ENCODE peak calls at places on chromosomes 7 and 10, in seven cellular contexts. One of them, this sample, is unnamed. For H3K4me1, the result is how much of the 10 kb centered on the place peaks cover.

GRCh38 chr10:12511651-12512050 is 162.3 kb downstream of the CAMK1D start:
- DNase-seq in heart left ventricle: no peak
- DNase-seq in gastrocnemius medialis: no peak
- DNase-seq in stomach: no peak
- DNase-seq in adrenal gland: no peak
- DNase-seq in A549: no peak
- DNase-seq in IMR-90: no peak
- DNase-seq in this sample: no peak

GRCh38 chr10:60473557-60473956 is 83.9 kb upstream of the ANK3 start:
- DNase-seq in gastrocnemius medialis: no peak
- DNase-seq in stomach: no peak
- DNase-seq in A549: peak
- DNase-seq in IMR-90: no peak
- DNase-seq in heart left ventricle: no peak
- DNase-seq in adrenal gland: no peak
- DNase-seq in this sample: no peak

GRCh38 chr7:45253368-45253767 is 95.8 kb downstream of the RAMP3 start:
- DNase-seq in adrenal gland: no peak
- DNase-seq in heart left ventricle: no peak
- DNase-seq in stomach: no peak
- DNase-seq in IMR-90: no peak
- DNase-seq in A549: no peak
- DNase-seq in gastrocnemius medialis: no peak
- DNase-seq in this sample: no peak

GRCh38 chr10:20879136-20879535 is 18.0 kb downstream of the NEBL start:
- DNase-seq in heart left ventricle: no peak
- DNase-seq in gastrocnemius medialis: no peak
- DNase-seq in adrenal gland: no peak
- DNase-seq in A549: no peak
- DNase-seq in IMR-90: no peak
- DNase-seq in stomach: no peak
- DNase-seq in this sample: no peak

GRCh38 chr7:55478700-55479099 is 93.6 kb downstream of the VOPP1 start:
- DNase-seq in heart left ventricle: no peak
- DNase-seq in gastrocnemius medialis: no peak
- DNase-seq in A549: no peak
- DNase-seq in stomach: no peak
- DNase-seq in IMR-90: no peak
- DNase-seq in adrenal gland: peak
- DNase-seq in this sample: no peak

GRCh38 chr10:113433711-113434110 is 119.1 kb upstream of the HABP2 start:
- DNase-seq in stomach: no peak
- DNase-seq in adrenal gland: no peak
- DNase-seq in A549: no peak
- DNase-seq in gastrocnemius medialis: no peak
- DNase-seq in IMR-90: no peak
- DNase-seq in heart left ventricle: no peak
- DNase-seq in this sample: no peak

GRCh38 chr10:128031216-128031615 is 95.0 kb downstream of the MKI67 start:
- DNase-seq in gastrocnemius medialis: no peak
- DNase-seq in stomach: no peak
- DNase-seq in IMR-90: no peak
- DNase-seq in adrenal gland: no peak
- DNase-seq in A549: no peak
- DNase-seq in heart left ventricle: no peak
- DNase-seq in this sample: no peak

GRCh38 chr10:119620771-119621384 is 24.1 kb upstream of the TIAL1 start:
- DNase-seq in IMR-90: no peak
- DNase-seq in heart left ventricle: no peak
- DNase-seq in A549: no peak
- DNase-seq in stomach: no peak
- DNase-seq in adrenal gland: no peak
- DNase-seq in gastrocnemius medialis: no peak
- DNase-seq in this sample: no peak

GRCh38 chr10:11548065-11548762 is 63.2 kb downstream of the USP6NL start:
- DNase-seq in gastrocnemius medialis: no peak
- DNase-seq in adrenal gland: no peak
- DNase-seq in A549: no peak
- DNase-seq in heart left ventricle: no peak
- DNase-seq in IMR-90: no peak
- DNase-seq in stomach: no peak
- DNase-seq in this sample: no peak

GRCh38 chr7:122014697-122015096 is 129.4 kb downstream of the AASS start:
- DNase-seq in gastrocnemius medialis: no peak
- DNase-seq in A549: no peak
- DNase-seq in IMR-90: no peak
- DNase-seq in stomach: no peak
- DNase-seq in adrenal gland: no peak
- DNase-seq in heart left ventricle: no peak
- DNase-seq in this sample: no peak

GRCh38 chr7:55474944-55475911 is 97.1 kb downstream of the VOPP1 start:
- DNase-seq in IMR-90: no peak
- DNase-seq in heart left ventricle: no peak
- DNase-seq in A549: no peak
- DNase-seq in gastrocnemius medialis: no peak
- DNase-seq in adrenal gland: no peak
- DNase-seq in stomach: peak
- DNase-seq in this sample: no peak

GRCh38 chr10:103244663-103245271 is 920 bp upstream of the RPEL1 start:
- DNase-seq in adrenal gland: peak
- DNase-seq in gastrocnemius medialis: peak
- DNase-seq in stomach: peak
- DNase-seq in heart left ventricle: peak
- DNase-seq in A549: peak
- DNase-seq in IMR-90: peak
- DNase-seq in this sample: no peak

GRCh38 chr7:7779888-7780287 is 61.5 kb upstream of the RPA3 start:
- DNase-seq in A549: no peak
- DNase-seq in adrenal gland: no peak
- DNase-seq in gastrocnemius medialis: no peak
- DNase-seq in stomach: no peak
- DNase-seq in heart left ventricle: no peak
- DNase-seq in IMR-90: no peak
- DNase-seq in this sample: no peak

GRCh38 chr10:70357447-70358035 is 24.9 kb downstream of the LRRC20 start:
- DNase-seq in IMR-90: peak
- DNase-seq in gastrocnemius medialis: no peak
- DNase-seq in stomach: no peak
- DNase-seq in adrenal gland: no peak
- DNase-seq in heart left ventricle: no peak
- DNase-seq in A549: no peak
- DNase-seq in this sample: no peak

GRCh38 chr10:51960494-51960895 is 261.1 kb upstream of the CSTF2T start:
- DNase-seq in stomach: no peak
- DNase-seq in IMR-90: peak
- DNase-seq in A549: peak
- DNase-seq in adrenal gland: no peak
- DNase-seq in gastrocnemius medialis: no peak
- DNase-seq in heart left ventricle: no peak
- DNase-seq in this sample: no peak

GRCh38 chr10:34506773-34507172 is 308.3 kb downstream of the PARD3 start:
- DNase-seq in IMR-90: no peak
- DNase-seq in gastrocnemius medialis: no peak
- DNase-seq in stomach: no peak
- DNase-seq in A549: no peak
- DNase-seq in heart left ventricle: no peak
- DNase-seq in adrenal gland: no peak
- DNase-seq in this sample: no peak

GRCh38 chr10:76558996-76559888 is 1078.4 kb downstream of the KCNMA1 start:
- DNase-seq in heart left ventricle: no peak
- DNase-seq in stomach: no peak
- DNase-seq in gastrocnemius medialis: no peak
- DNase-seq in A549: no peak
- DNase-seq in IMR-90: peak
- DNase-seq in adrenal gland: no peak
- DNase-seq in this sample: no peak

GRCh38 chr10:112343056-112343806 is 30.7 kb upstream of the ACSL5 start:
- DNase-seq in IMR-90: no peak
- DNase-seq in adrenal gland: no peak
- DNase-seq in stomach: no peak
- DNase-seq in gastrocnemius medialis: no peak
- DNase-seq in A549: no peak
- DNase-seq in heart left ventricle: no peak
- DNase-seq in this sample: no peak

GRCh38 chr10:103854687-103855423 is 521 bp downstream of the SH3PXD2A start:
- DNase-seq in A549: no peak
- DNase-seq in heart left ventricle: peak
- DNase-seq in IMR-90: peak
- DNase-seq in gastrocnemius medialis: peak
- DNase-seq in adrenal gland: no peak
- DNase-seq in stomach: no peak
- DNase-seq in this sample: no peak

GRCh38 chr10:110353244-110354119 is 48.8 kb upstream of the SMNDC1 start:
- DNase-seq in stomach: no peak
- DNase-seq in A549: peak
- DNase-seq in gastrocnemius medialis: no peak
- DNase-seq in heart left ventricle: no peak
- DNase-seq in IMR-90: peak
- DNase-seq in adrenal gland: peak
- DNase-seq in this sample: no peak

GRCh38 chr7:158695726-158696452 is 8.7 kb downstream of the NCAPG2 start:
- DNase-seq in heart left ventricle: peak
- DNase-seq in A549: peak
- DNase-seq in stomach: peak
- DNase-seq in IMR-90: peak
- DNase-seq in adrenal gland: peak
- DNase-seq in gastrocnemius medialis: peak
- DNase-seq in this sample: no peak

GRCh38 chr10:131662851-131663250 is 238.0 kb upstream of the PPP2R2D start:
- DNase-seq in adrenal gland: no peak
- DNase-seq in IMR-90: no peak
- DNase-seq in gastrocnemius medialis: no peak
- DNase-seq in stomach: peak
- DNase-seq in A549: no peak
- DNase-seq in heart left ventricle: no peak
- DNase-seq in this sample: no peak

GRCh38 chr7:2032876-2033407 is 199.8 kb downstream of the MAD1L1 start:
- DNase-seq in IMR-90: no peak
- DNase-seq in A549: no peak
- DNase-seq in stomach: no peak
- DNase-seq in heart left ventricle: peak
- DNase-seq in gastrocnemius medialis: peak
- DNase-seq in adrenal gland: no peak
- DNase-seq in this sample: no peak

DNA sequence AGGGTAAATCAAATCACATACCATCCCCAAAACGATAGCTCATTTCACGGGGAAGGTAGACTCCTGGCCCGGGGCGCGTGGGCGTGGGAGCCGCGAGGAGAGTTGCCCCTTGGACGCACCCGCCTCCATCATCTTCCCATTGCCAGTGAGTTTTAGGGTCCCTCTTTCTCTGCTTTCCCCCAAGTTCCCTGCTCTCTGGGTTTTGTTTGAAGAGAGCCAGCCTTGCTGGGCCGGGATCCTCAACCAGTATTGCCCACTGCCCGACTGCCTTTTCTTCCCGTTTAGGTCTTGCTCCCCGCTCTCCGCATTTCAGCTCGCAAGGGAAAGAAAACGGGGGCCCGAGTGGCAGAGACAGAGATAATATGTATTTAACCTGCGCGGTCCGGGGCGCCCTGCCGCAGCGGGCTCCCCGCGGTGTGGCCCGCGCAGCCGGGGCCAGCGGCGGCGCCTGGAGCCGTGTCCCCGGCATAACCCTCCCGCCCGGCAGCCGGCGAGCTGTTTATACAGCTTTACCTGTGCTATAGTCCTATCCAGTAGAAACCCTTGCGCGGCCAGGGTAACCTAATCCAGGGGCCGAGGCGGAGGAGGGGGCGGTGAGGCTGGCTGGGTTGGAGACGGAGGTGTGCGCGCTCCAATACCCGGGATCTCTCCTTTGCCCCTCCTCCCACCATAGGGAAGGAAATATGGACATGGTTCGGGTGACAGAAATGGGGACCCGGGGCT is 5.2 kb upstream of the GATA3 start:
- DNase-seq in IMR-90: no peak
- DNase-seq in heart left ventricle: no peak
- DNase-seq in A549: peak
- DNase-seq in gastrocnemius medialis: no peak
- DNase-seq in stomach: no peak
- DNase-seq in adrenal gland: no peak
- DNase-seq in this sample: no peak
- H3K4me1 ChIP-seq in IMR-90: under half
- H3K4me1 ChIP-seq in heart left ventricle: half or more
- H3K4me1 ChIP-seq in A549: under half
- H3K4me1 ChIP-seq in gastrocnemius medialis: under half
- H3K4me1 ChIP-seq in stomach: half or more
- H3K4me1 ChIP-seq in adrenal gland: under half
- H3K4me1 ChIP-seq in this sample: half or more

GRCh38 chr7:20270371-20270770 is 53.2 kb upstream of the MACC1 start:
- DNase-seq in A549: no peak
- DNase-seq in heart left ventricle: no peak
- DNase-seq in adrenal gland: no peak
- DNase-seq in IMR-90: no peak
- DNase-seq in stomach: no peak
- DNase-seq in gastrocnemius medialis: no peak
- DNase-seq in this sample: no peak

GRCh38 chr7:20268832-20269231 is 51.6 kb upstream of the MACC1 start:
- DNase-seq in heart left ventricle: no peak
- DNase-seq in adrenal gland: no peak
- DNase-seq in A549: no peak
- DNase-seq in stomach: no peak
- DNase-seq in IMR-90: peak
- DNase-seq in gastrocnemius medialis: no peak
- DNase-seq in this sample: no peak

GRCh38 chr7:20267482-20267881 is 50.3 kb upstream of the MACC1 start:
- DNase-seq in gastrocnemius medialis: no peak
- DNase-seq in adrenal gland: no peak
- DNase-seq in stomach: no peak
- DNase-seq in heart left ventricle: no peak
- DNase-seq in IMR-90: no peak
- DNase-seq in A549: no peak
- DNase-seq in this sample: no peak

GRCh38 chr7:20269726-20270125 is 52.5 kb upstream of the MACC1 start:
- DNase-seq in stomach: no peak
- DNase-seq in gastrocnemius medialis: no peak
- DNase-seq in IMR-90: peak
- DNase-seq in adrenal gland: no peak
- DNase-seq in A549: no peak
- DNase-seq in heart left ventricle: no peak
- DNase-seq in this sample: no peak

GRCh38 chr7:20270867-20271266 is 53.7 kb upstream of the MACC1 start:
- DNase-seq in gastrocnemius medialis: no peak
- DNase-seq in A549: no peak
- DNase-seq in heart left ventricle: no peak
- DNase-seq in stomach: no peak
- DNase-seq in IMR-90: no peak
- DNase-seq in adrenal gland: no peak
- DNase-seq in this sample: no peak
- TF ChIP-seq POLR2A in gastrocnemius medialis: no peak
- TF ChIP-seq POLR2A in A549: no peak
- TF ChIP-seq POLR2A in heart left ventricle: no peak
- TF ChIP-seq POLR2A in stomach: no peak
- TF ChIP-seq POLR2A in IMR-90: no peak
- TF ChIP-seq POLR2A in adrenal gland: no peak
- TF ChIP-seq POLR2A in this sample: no peak

GRCh38 chr7:27167916-27168264 is 2.6 kb upstream of the HOXA9 start:
- DNase-seq in adrenal gland: no peak
- DNase-seq in stomach: no peak
- DNase-seq in A549: no peak
- DNase-seq in heart left ventricle: no peak
- DNase-seq in IMR-90: no peak
- DNase-seq in gastrocnemius medialis: peak
- DNase-seq in this sample: no peak
- H3K4me3 ChIP-seq in adrenal gland: no peak
- H3K4me3 ChIP-seq in stomach: no peak
- H3K4me3 ChIP-seq in A549: no peak
- H3K4me3 ChIP-seq in heart left ventricle: no peak
- H3K4me3 ChIP-seq in IMR-90: no peak
- H3K4me3 ChIP-seq in gastrocnemius medialis: peak
- H3K4me3 ChIP-seq in this sample: no peak

GRCh38 chr10:87915989-87916388 is 52.6 kb downstream of the PTEN start:
- DNase-seq in A549: no peak
- DNase-seq in adrenal gland: no peak
- DNase-seq in gastrocnemius medialis: no peak
- DNase-seq in heart left ventricle: no peak
- DNase-seq in stomach: no peak
- DNase-seq in IMR-90: peak
- DNase-seq in this sample: no peak
- H3K4me1 ChIP-seq in A549: under half
- H3K4me1 ChIP-seq in adrenal gland: under half
- H3K4me1 ChIP-seq in gastrocnemius medialis: under half
- H3K4me1 ChIP-seq in heart left ventricle: under half
- H3K4me1 ChIP-seq in stomach: under half
- H3K4me1 ChIP-seq in IMR-90: under half
- H3K4me1 ChIP-seq in this sample: under half

This sample was measured in esophagus squamous epithelium.